ENCODE peak calls at places on chromosome 16, in five cellular contexts. One of them, this sample, is unnamed.

GRCh38 chr16:1109648-1110047 is 13.6 kb upstream of the C1QTNF8 start:
- DNase-seq in progenitor cell of endocrine pancreas: no peak
- DNase-seq in AG10803: no peak
- DNase-seq in AG09319: no peak
- DNase-seq in HFF-Myc: no peak
- DNase-seq in this sample: no peak

GRCh38 chr16:67396159-67396774 is 3.0 kb upstream of the TPPP3 start:
- DNase-seq in HFF-Myc: peak
- DNase-seq in AG10803: peak
- DNase-seq in AG09319: no peak
- DNase-seq in progenitor cell of endocrine pancreas: no peak
- DNase-seq in this sample: no peak

GRCh38 chr16:85553436-85554113 is 59.5 kb upstream of the GSE1 start:
- DNase-seq in AG09319: no peak
- DNase-seq in HFF-Myc: no peak
- DNase-seq in progenitor cell of endocrine pancreas: peak
- DNase-seq in AG10803: peak
- DNase-seq in this sample: peak

GRCh38 chr16:11698271-11698689 is 30.0 kb downstream of the SNN start:
- DNase-seq in AG10803: no peak
- DNase-seq in progenitor cell of endocrine pancreas: no peak
- DNase-seq in HFF-Myc: no peak
- DNase-seq in AG09319: no peak
- DNase-seq in this sample: no peak

GRCh38 chr16:83992624-83993023 is 24.6 kb downstream of the NECAB2 start:
- DNase-seq in progenitor cell of endocrine pancreas: no peak
- DNase-seq in AG09319: peak
- DNase-seq in AG10803: peak
- DNase-seq in HFF-Myc: no peak
- DNase-seq in this sample: no peak

GRCh38 chr16:62891-63290 is 9.3 kb downstream of the SNRNP25 start:
- DNase-seq in progenitor cell of endocrine pancreas: no peak
- DNase-seq in AG09319: no peak
- DNase-seq in AG10803: no peak
- DNase-seq in HFF-Myc: no peak
- DNase-seq in this sample: no peak

GRCh38 chr16:84115919-84116719 is 623 bp downstream of the MBTPS1 start:
- DNase-seq in HFF-Myc: no peak
- DNase-seq in AG09319: no peak
- DNase-seq in AG10803: peak
- DNase-seq in progenitor cell of endocrine pancreas: no peak
- DNase-seq in this sample: no peak

GRCh38 chr16:86200722-86201121 is 301.8 kb downstream of the IRF8 start:
- DNase-seq in progenitor cell of endocrine pancreas: no peak
- DNase-seq in AG10803: no peak
- DNase-seq in AG09319: no peak
- DNase-seq in HFF-Myc: no peak
- DNase-seq in this sample: no peak

GRCh38 chr16:27230562-27230991 is 27.3 kb downstream of the KDM8 start:
- DNase-seq in HFF-Myc: no peak
- DNase-seq in AG10803: no peak
- DNase-seq in progenitor cell of endocrine pancreas: no peak
- DNase-seq in AG09319: no peak
- DNase-seq in this sample: no peak

GRCh38 chr16:9012848-9013507 is 49.3 kb upstream of the USP7 start:
- DNase-seq in AG10803: no peak
- DNase-seq in progenitor cell of endocrine pancreas: peak
- DNase-seq in HFF-Myc: no peak
- DNase-seq in AG09319: no peak
- DNase-seq in this sample: peak

GRCh38 chr16:8146613-8147012 is 443.7 kb downstream of the TMEM114 start:
- DNase-seq in HFF-Myc: no peak
- DNase-seq in progenitor cell of endocrine pancreas: no peak
- DNase-seq in AG09319: no peak
- DNase-seq in AG10803: no peak
- DNase-seq in this sample: no peak

GRCh38 chr16:28294201-28294600 is 1.9 kb downstream of the SBK1 start:
- DNase-seq in AG09319: no peak
- DNase-seq in HFF-Myc: no peak
- DNase-seq in AG10803: no peak
- DNase-seq in progenitor cell of endocrine pancreas: no peak
- DNase-seq in this sample: no peak

GRCh38 chr16:8847623-8848022 is 21.2 kb downstream of the CARHSP1 start:
- DNase-seq in HFF-Myc: no peak
- DNase-seq in progenitor cell of endocrine pancreas: no peak
- DNase-seq in AG09319: no peak
- DNase-seq in AG10803: no peak
- DNase-seq in this sample: peak

GRCh38 chr16:945271-946047 is 25.3 kb downstream of the LMF1 start:
- DNase-seq in AG09319: no peak
- DNase-seq in AG10803: peak
- DNase-seq in HFF-Myc: no peak
- DNase-seq in progenitor cell of endocrine pancreas: no peak
- DNase-seq in this sample: no peak

GRCh38 chr16:46859719-46860152 is 24.4 kb upstream of the GPT2 start:
- DNase-seq in AG09319: peak
- DNase-seq in AG10803: peak
- DNase-seq in HFF-Myc: no peak
- DNase-seq in progenitor cell of endocrine pancreas: no peak
- DNase-seq in this sample: no peak

GRCh38 chr16:78184554-78185183 is 85.2 kb downstream of the WWOX start:
- DNase-seq in AG09319: peak
- DNase-seq in AG10803: peak
- DNase-seq in HFF-Myc: peak
- DNase-seq in progenitor cell of endocrine pancreas: no peak
- DNase-seq in this sample: no peak

GRCh38 chr16:67543582-67543981 is 15.0 kb downstream of the RIPOR1 start:
- DNase-seq in AG10803: no peak
- DNase-seq in HFF-Myc: no peak
- DNase-seq in AG09319: no peak
- DNase-seq in progenitor cell of endocrine pancreas: no peak
- DNase-seq in this sample: no peak

GRCh38 chr16:67304006-67304405 is 22.5 kb downstream of the KCTD19 start:
- DNase-seq in AG09319: no peak
- DNase-seq in progenitor cell of endocrine pancreas: no peak
- DNase-seq in AG10803: peak
- DNase-seq in HFF-Myc: no peak
- DNase-seq in this sample: no peak

GRCh38 chr16:49048557-49048956 is 233.1 kb downstream of the CBLN1 start:
- DNase-seq in AG10803: no peak
- DNase-seq in HFF-Myc: no peak
- DNase-seq in AG09319: no peak
- DNase-seq in progenitor cell of endocrine pancreas: no peak
- DNase-seq in this sample: no peak

GRCh38 chr16:83926726-83927397 is 26.2 kb upstream of the OSGIN1 start:
- DNase-seq in AG09319: no peak
- DNase-seq in AG10803: peak
- DNase-seq in progenitor cell of endocrine pancreas: peak
- DNase-seq in HFF-Myc: peak
- DNase-seq in this sample: peak

GRCh38 chr16:69273009-69273408 is 38.1 kb upstream of the VPS4A start:
- DNase-seq in progenitor cell of endocrine pancreas: no peak
- DNase-seq in HFF-Myc: no peak
- DNase-seq in AG09319: no peak
- DNase-seq in AG10803: peak
- DNase-seq in this sample: no peak

GRCh38 chr16:67594956-67595355 is 32.6 kb downstream of the CTCF start:
- DNase-seq in AG09319: no peak
- DNase-seq in HFF-Myc: no peak
- DNase-seq in AG10803: peak
- DNase-seq in progenitor cell of endocrine pancreas: no peak
- DNase-seq in this sample: no peak

GRCh38 chr16:83842291-83842690 is 34.5 kb downstream of the HSBP1 start:
- DNase-seq in HFF-Myc: no peak
- DNase-seq in AG09319: no peak
- DNase-seq in AG10803: no peak
- DNase-seq in progenitor cell of endocrine pancreas: no peak
- DNase-seq in this sample: no peak

GRCh38 chr16:56965149-56965938 is 3.6 kb downstream of the CETP start:
- DNase-seq in progenitor cell of endocrine pancreas: no peak
- DNase-seq in AG09319: no peak
- DNase-seq in HFF-Myc: no peak
- DNase-seq in AG10803: no peak
- DNase-seq in this sample: no peak

GRCh38 chr16:68902376-68903345 is 59.3 kb downstream of the TANGO6 start:
- DNase-seq in progenitor cell of endocrine pancreas: peak
- DNase-seq in HFF-Myc: no peak
- DNase-seq in AG10803: peak
- DNase-seq in AG09319: no peak
- DNase-seq in this sample: peak

GRCh38 chr16:89351645-89352044 is 134.1 kb downstream of the ZNF778 start:
- DNase-seq in progenitor cell of endocrine pancreas: no peak
- DNase-seq in AG09319: no peak
- DNase-seq in AG10803: no peak
- DNase-seq in HFF-Myc: no peak
- DNase-seq in this sample: no peak

GRCh38 chr16:12459401-12459791 is 344.3 kb downstream of the CPPED1 start:
- DNase-seq in AG10803: no peak
- DNase-seq in AG09319: no peak
- DNase-seq in HFF-Myc: no peak
- DNase-seq in progenitor cell of endocrine pancreas: no peak
- DNase-seq in this sample: peak

DNA sequence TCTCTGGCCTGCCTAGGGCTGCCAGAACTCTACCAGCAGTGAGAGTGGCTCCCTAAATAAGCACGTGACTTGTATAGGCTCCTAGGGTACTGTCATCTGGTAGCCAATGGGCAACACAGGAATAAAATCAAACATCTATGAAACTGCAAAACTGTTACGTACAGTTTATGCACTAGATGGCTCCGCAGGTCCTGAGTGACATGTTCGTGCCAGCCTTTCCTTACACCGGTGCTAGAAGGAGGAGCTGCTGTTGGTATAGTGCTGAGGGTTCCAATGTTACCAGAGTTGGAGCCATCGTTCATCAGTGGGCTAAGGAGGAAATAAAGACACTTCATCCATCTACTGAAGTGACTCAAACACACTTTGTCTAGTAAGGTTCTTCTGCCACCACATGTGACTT is 63.2 kb upstream of the TRAP1 start:
- DNase-seq in AG09319: no peak
- DNase-seq in AG10803: peak
- DNase-seq in progenitor cell of endocrine pancreas: no peak
- DNase-seq in HFF-Myc: no peak
- DNase-seq in this sample: no peak
- TF ChIP-seq CTCF in AG09319: no peak
- TF ChIP-seq CTCF in AG10803: no peak
- TF ChIP-seq CTCF in progenitor cell of endocrine pancreas: no peak
- TF ChIP-seq CTCF in HFF-Myc: no peak
- TF ChIP-seq CTCF in this sample: no peak

DNA sequence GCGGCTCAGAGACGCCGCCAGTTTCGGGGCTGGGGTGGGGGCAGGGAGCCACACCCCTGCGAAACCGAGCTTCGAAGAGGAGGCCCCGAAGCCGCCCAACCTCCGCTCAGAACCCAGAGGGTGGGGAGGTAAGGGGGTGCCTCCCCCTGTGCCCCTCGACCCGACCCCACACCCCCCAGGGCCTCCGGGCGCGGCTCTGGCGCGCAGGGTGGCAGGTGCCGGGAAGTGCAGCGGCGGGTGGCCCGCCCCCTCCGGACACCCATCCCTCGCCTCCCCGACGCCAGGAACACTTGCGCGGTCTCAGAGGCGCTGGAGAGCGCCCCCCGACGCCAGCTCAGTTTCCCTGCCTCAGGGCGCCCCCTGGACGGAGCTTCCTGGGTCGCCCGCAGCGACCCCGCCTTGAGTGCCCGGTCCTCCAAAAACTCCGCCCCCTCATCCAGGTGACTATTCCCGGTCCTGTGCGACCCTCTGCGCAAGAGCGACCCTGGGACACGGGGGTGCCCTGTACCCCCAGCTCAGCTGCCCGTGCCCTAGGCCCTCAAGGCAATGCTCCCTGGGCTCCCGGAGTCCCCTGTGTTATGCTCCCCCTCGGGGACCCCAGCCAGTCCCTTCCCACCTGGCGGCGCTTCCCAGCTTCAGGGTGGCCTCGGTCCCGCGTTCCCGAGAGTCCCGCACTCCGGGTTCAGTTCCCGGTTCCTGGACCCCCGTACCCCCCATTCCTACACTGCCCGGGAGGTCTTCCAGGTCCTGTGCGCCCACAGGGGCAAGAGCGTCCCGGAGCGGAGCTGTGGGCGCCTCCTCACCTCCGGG is 562 bp downstream of the PPL start:
- DNase-seq in progenitor cell of endocrine pancreas: peak
- DNase-seq in AG09319: no peak
- DNase-seq in AG10803: no peak
- DNase-seq in HFF-Myc: no peak
- DNase-seq in this sample: no peak
- TF ChIP-seq CTCF in progenitor cell of endocrine pancreas: peak
- TF ChIP-seq CTCF in AG09319: peak
- TF ChIP-seq CTCF in AG10803: peak
- TF ChIP-seq CTCF in HFF-Myc: peak
- TF ChIP-seq CTCF in this sample: peak

GRCh38 chr16:88309905-88310259 is 72.9 kb upstream of the ZNF469 start:
- DNase-seq in HFF-Myc: no peak
- DNase-seq in AG09319: no peak
- DNase-seq in AG10803: no peak
- DNase-seq in progenitor cell of endocrine pancreas: no peak
- DNase-seq in this sample: no peak
- TF ChIP-seq CTCF in HFF-Myc: peak
- TF ChIP-seq CTCF in AG09319: no peak
- TF ChIP-seq CTCF in AG10803: no peak
- TF ChIP-seq CTCF in progenitor cell of endocrine pancreas: no peak
- TF ChIP-seq CTCF in this sample: no peak

GRCh38 chr16:74984670-74985411 is at the start of gene WDR59:
- DNase-seq in progenitor cell of endocrine pancreas: peak
- DNase-seq in AG10803: peak
- DNase-seq in HFF-Myc: peak
- DNase-seq in AG09319: peak
- DNase-seq in this sample: peak
- TF ChIP-seq CTCF in progenitor cell of endocrine pancreas: no peak
- TF ChIP-seq CTCF in AG10803: no peak
- TF ChIP-seq CTCF in HFF-Myc: no peak
- TF ChIP-seq CTCF in AG09319: no peak
- TF ChIP-seq CTCF in this sample: no peak

GRCh38 chr16:31382485-31383161 is 10.5 kb upstream of the ITGAD start:
- DNase-seq in progenitor cell of endocrine pancreas: peak
- DNase-seq in HFF-Myc: no peak
- DNase-seq in AG09319: no peak
- DNase-seq in AG10803: peak
- DNase-seq in this sample: peak
- TF ChIP-seq CTCF in progenitor cell of endocrine pancreas: peak
- TF ChIP-seq CTCF in HFF-Myc: peak
- TF ChIP-seq CTCF in AG09319: peak
- TF ChIP-seq CTCF in AG10803: peak
- TF ChIP-seq CTCF in this sample: peak

This sample was measured in GM10248.